ENCODE peak calls at places on chromosomes 13 and 19, in seven cellular contexts. V, D, J, R, C, B and W are unnamed samples. For H3K9me3, the result is how much of the 10 kb centered on the place peaks cover.

GRCh38 chr13:106636492-106636891 is 68.6 kb upstream of the ARGLU1 start:
- DNase-seq in B (no peak), C (no peak), V (no peak), D (no peak), R (no peak), J (no peak), W (no peak)

GRCh38 chr19:55663846-55664536 is 9.2 kb downstream of the U2AF2 start:
- DNase-seq in B (no peak), J (no peak), D (no peak), C (no peak), R (no peak), V (no peak), W (no peak)

GRCh38 chr13:113559901-113560644 is 24.5 kb upstream of the TFDP1 start:
- DNase-seq in R (peak), B (no peak), D (no peak), J (peak), C (peak), V (peak), W (no peak)

GRCh38 chr19:22545751-22546150 is 88.4 kb upstream of the ZNF492 start:
- DNase-seq in J (no peak), C (peak), R (peak), B (no peak), D (no peak), V (no peak), W (no peak)

GRCh38 chr19:3039641-3040077 is 10.6 kb upstream of the TLE2 start:
- DNase-seq in C (no peak), V (peak), B (no peak), R (peak), D (no peak), J (no peak), W (no peak)

GRCh38 chr19:10502524-10503001 is 593 bp downstream of the KEAP1 start:
- DNase-seq in J (peak), D (peak), B (peak), C (peak), V (peak), R (peak), W (peak)

GRCh38 chr19:42316223-42317211 is 3.4 kb downstream of the TMEM145 start:
- DNase-seq in V (no peak), C (no peak), R (no peak), B (no peak), J (peak), D (no peak), W (no peak)

GRCh38 chr19:8371011-8371804 is 7.3 kb downstream of the ANGPTL4 start:
- DNase-seq in B (no peak), D (no peak), J (no peak), V (no peak), R (no peak), C (no peak), W (no peak)

GRCh38 chr13:113836917-113837553 is 26.8 kb downstream of the GAS6 start:
- DNase-seq in B (no peak), D (no peak), R (no peak), C (peak), V (no peak), J (no peak), W (no peak)

GRCh38 chr19:43589680-43590079 is 6.3 kb downstream of the IRGQ start:
- DNase-seq in J (no peak), D (no peak), B (no peak), C (no peak), V (no peak), R (no peak), W (no peak)

GRCh38 chr19:30111051-30111450 is 169.0 kb downstream of the URI1 start:
- DNase-seq in D (no peak), B (no peak), C (no peak), V (no peak), J (no peak), R (no peak), W (no peak)

GRCh38 chr19:2032296-2032941 is 16.9 kb upstream of the BTBD2 start:
- DNase-seq in D (peak), V (peak), B (peak), J (peak), R (peak), C (peak), W (peak)

GRCh38 chr19:29528946-29529645 is 3.3 kb downstream of the VSTM2B start:
- DNase-seq in B (no peak), D (no peak), J (no peak), C (no peak), R (peak), V (peak), W (no peak)

GRCh38 chr13:31670831-31671617 is 68.3 kb upstream of the RXFP2 start:
- DNase-seq in B (no peak), J (no peak), R (no peak), V (no peak), D (no peak), C (no peak), W (no peak)

GRCh38 chr13:76825415-76825814 is 60.8 kb downstream of the KCTD12 start:
- DNase-seq in D (no peak), V (no peak), C (no peak), R (no peak), B (no peak), J (no peak), W (no peak)

GRCh38 chr19:5026706-5027273 is 57.9 kb downstream of the KDM4B start:
- DNase-seq in V (no peak), C (no peak), B (no peak), J (no peak), R (no peak), D (no peak), W (no peak)

GRCh38 chr19:38395381-38396127 is 7.1 kb downstream of the SPRED3 start:
- DNase-seq in V (no peak), D (no peak), C (no peak), R (no peak), J (no peak), B (peak), W (peak)

GRCh38 chr19:3314962-3315675 is 51.3 kb upstream of the NFIC start:
- DNase-seq in J (no peak), D (no peak), B (no peak), C (no peak), R (no peak), V (no peak), W (no peak)

GRCh38 chr19:39363909-39364457 is 21.8 kb downstream of the SAMD4B start:
- DNase-seq in J (no peak), V (no peak), C (no peak), R (no peak), B (no peak), D (no peak), W (no peak)

GRCh38 chr13:32264407-32264806 is 50.8 kb downstream of the ZAR1L start:
- DNase-seq in B (no peak), D (no peak), C (peak), R (no peak), J (peak), V (no peak), W (no peak)

GRCh38 chr19:11238041-11238440 is 1.4 kb upstream of the ANGPTL8 start:
- DNase-seq in V (no peak), D (no peak), C (no peak), B (no peak), R (no peak), J (no peak), W (no peak)

GRCh38 chr13:30504081-30504480 is 38.3 kb upstream of the HMGB1 start:
- DNase-seq in D (no peak), B (no peak), R (no peak), V (no peak), J (no peak), C (no peak), W (no peak)

GRCh38 chr13:99289265-99289664 is 17.9 kb downstream of the GPR183 start:
- DNase-seq in D (no peak), J (no peak), R (no peak), V (no peak), C (no peak), B (no peak), W (no peak)

GRCh38 chr19:4639531-4640246 is 373 bp downstream of the TNFAIP8L1 start:
- DNase-seq in V (no peak), C (no peak), J (no peak), B (peak), D (no peak), R (no peak), W (no peak)

GRCh38 chr13:104567114-104567513 is 1500.9 kb upstream of the SLC10A2 start:
- DNase-seq in J (no peak), C (no peak), R (no peak), D (no peak), B (no peak), V (no peak), W (no peak)

GRCh38 chr19:18597809-18598660 is 8.6 kb downstream of the CRLF1 start:
- DNase-seq in V (no peak), J (no peak), C (no peak), D (no peak), R (peak), B (no peak), W (no peak)

GRCh38 chr13:27406178-27406939 is 18.1 kb upstream of the GTF3A start:
- DNase-seq in R (no peak), V (no peak), J (no peak), C (no peak), D (no peak), B (peak), W (no peak)

GRCh38 chr13:100517706-100518105 is 70.9 kb downstream of the GGACT start:
- DNase-seq in B (peak), C (no peak), D (no peak), R (peak), J (no peak), V (no peak), W (no peak)

DNA sequence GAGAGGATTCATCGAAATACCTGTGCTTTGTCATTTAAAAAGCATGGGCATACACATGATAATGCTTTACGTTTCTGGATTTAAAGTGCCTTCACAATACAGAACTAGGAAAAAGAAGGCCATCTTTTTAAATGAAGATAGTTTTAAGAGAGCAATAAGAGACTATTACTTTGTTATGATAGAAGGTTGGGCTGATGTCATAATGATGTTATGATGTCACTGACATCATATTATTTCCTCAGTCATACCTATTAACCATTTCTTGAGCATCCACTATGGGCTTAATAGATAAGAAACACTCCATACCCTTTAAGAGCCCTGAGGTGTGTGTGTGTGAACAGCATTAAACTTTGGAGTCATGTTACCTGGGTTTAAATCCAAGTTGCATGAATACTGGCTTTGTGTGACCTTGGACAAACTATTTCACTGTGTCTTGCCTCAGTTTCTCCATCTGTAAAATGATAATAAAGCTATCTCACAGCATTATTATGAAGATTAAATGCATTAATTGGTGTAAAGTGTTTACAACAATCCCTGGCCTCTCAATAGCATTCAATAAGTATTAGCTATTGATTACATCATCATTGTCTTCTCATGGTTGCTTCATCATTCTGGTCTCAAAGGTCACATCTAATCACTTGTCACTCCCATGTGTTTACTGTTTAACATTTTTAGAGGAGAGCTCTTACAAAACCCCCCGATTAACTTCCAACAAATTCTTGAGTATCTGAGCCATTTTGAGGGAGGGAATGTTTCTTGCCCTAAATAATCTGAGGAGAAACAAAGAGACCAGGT is 11.1 kb downstream of the ZNF181 start:
- DNase-seq in B (no peak), C (no peak), R (no peak), D (no peak), J (no peak), V (no peak), W (no peak)
- H3K9me3 ChIP-seq in B (under half), C (under half), R (under half), D (under half), J (under half), V (under half), W (under half)

GRCh38 chr19:28290963-28291657 is 921.8 kb downstream of the UQCRFS1 start:
- DNase-seq in J (no peak), D (no peak), V (peak), B (no peak), C (no peak), R (peak), W (no peak)

GRCh38 chr19:28289294-28290063 is 923.5 kb downstream of the UQCRFS1 start:
- DNase-seq in C (no peak), R (peak), J (no peak), B (no peak), D (no peak), V (no peak), W (no peak)

GRCh38 chr19:28292822-28293500 is 920.0 kb downstream of the UQCRFS1 start:
- DNase-seq in B (no peak), C (no peak), R (peak), V (peak), J (no peak), D (no peak), W (no peak)

GRCh38 chr19:28293685-28294084 is 919.3 kb downstream of the UQCRFS1 start:
- DNase-seq in R (no peak), J (no peak), C (no peak), B (no peak), V (no peak), D (no peak), W (no peak)

DNA sequence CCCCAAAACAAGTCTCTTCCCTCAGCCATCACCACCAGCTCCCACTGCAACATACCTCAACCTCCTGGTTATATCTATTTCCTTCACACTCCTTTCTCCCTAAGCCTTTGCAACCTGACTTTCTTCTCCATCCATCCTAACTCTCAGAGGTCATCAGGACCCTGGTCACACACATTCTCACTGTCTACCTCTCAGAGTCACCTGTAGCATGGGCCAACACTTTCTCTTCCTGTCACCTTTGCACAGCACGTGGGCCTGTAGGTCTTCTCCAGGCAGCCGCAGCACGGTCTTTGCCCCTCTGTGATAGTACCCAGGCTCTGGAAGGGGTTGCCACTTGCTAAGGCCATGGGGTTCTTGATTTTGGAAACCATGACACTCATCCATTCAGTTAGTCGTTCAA is 921.1 kb downstream of the UQCRFS1 start:
- DNase-seq in R (peak), V (no peak), J (no peak), D (no peak), B (no peak), C (no peak), W (no peak)
- H3K9me3 ChIP-seq in R (under half), V (under half), J (under half), D (under half), B (under half), C (under half), W (under half)

GRCh38 chr19:52010674-52011073 is 2.7 kb upstream of the ZNF615 start:
- DNase-seq in R (no peak), B (no peak), J (no peak), C (no peak), V (no peak), D (no peak), W (no peak)

GRCh38 chr19:52007436-52007804 is 591 bp downstream of the ZNF615 start:
- DNase-seq in R (peak), D (no peak), C (no peak), J (no peak), B (no peak), V (peak), W (no peak)

GRCh38 chr19:52007805-52008557 is at the start of gene ZNF615:
- DNase-seq in C (peak), D (peak), R (peak), J (peak), V (peak), B (peak), W (peak)
- H3K9me3 ChIP-seq in C (under half), D (under half), R (half or more), J (under half), V (under half), B (under half), W (under half)

GRCh38 chr19:36719687-36720556 is 32.5 kb downstream of the ZNF567 start:
- DNase-seq in R (no peak), B (no peak), D (no peak), J (no peak), V (no peak), C (no peak), W (no peak)
- H3K9me3 ChIP-seq in R (half or more), B (half or more), D (half or more), J (half or more), V (half or more), C (half or more), W (half or more)

DNA sequence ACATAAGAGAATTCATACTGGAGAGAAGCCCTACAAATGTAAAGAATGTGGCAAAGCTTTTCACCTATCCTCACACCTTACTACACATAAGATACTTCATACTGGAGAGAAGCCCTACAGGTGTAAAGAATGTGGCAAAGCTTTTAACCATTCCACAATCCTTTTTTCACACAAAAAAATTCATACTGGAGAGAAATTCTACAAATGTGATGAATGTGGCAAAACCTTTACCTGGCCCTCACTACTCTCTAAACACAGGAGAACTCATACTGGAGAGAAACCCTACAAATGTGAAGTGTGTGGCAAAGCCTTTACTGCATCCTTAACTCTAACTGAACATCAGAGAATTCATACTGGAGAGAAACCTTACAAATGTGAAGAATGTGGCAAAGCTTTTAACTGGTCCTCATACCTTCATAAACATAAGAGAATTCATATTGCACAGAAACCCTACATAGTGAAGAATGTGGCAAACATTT is 14.0 kb upstream of the ZNF506 start:
- DNase-seq in C (no peak), B (no peak), R (no peak), V (no peak), J (no peak), D (no peak), W (no peak)
- H3K9me3 ChIP-seq in C (under half), B (under half), R (half or more), V (under half), J (under half), D (under half), W (under half)

DNA sequence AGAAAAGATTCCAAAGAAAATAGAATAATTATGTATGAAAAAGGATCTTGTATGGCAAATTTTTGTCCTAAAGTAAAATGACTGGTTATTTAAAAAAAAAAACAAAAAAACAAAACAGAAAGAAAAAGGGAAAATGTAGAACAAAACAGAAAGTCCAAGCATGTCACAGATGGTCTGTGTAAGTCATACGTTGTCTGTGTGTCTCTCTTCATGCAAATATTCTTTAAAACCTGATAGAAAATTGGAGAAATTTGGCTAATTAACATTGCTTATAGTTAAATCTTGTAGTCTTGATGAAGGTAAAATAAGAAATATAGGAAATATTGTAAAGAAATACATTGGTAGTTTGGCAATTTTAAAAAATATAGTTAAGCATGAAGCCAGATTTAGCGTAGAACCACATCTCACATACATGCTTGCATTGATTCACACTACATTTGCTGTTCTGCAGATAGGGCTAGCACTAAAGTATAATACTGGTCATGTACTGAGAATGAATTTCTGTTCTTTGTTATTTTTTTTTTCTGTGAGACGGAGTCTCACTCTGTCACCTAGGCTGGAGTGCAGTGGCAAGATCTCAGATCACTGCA is 58.4 kb downstream of the SPRYD7 start:
- DNase-seq in J (no peak), C (no peak), V (no peak), R (no peak), B (no peak), D (no peak), W (no peak)
- H3K9me3 ChIP-seq in J (under half), C (under half), V (under half), R (half or more), B (under half), D (under half), W (under half)

DNA sequence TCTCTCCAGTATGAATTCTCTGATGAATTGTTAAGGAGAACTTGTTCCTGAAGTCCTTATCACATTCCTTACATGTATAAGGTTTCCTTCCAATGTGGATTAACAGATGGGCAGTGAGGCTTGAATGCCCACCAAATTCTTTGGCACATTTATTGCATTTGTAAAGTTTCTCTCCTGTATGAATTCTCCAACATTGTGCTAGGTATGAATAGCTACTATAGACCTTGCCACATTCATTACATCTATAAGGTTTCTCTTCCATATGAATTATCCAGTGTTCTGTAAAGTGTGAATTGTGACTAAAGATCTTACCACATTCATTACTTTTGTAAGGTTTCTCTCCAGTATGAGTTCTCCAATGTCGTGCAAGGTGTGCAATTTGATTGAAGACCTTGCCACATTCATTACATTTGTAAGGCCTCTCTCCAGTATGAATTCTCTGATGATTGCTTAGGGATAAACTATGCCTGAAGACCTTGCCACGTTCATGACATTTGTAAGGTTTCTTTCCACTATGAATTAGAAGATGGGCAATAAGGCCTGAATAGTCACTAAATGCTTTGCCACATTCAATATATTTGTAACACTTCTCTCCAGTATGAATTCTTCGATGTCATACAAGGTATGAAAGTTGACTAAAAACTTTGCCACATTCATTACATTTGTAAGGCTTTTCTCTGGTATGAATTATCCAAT is 20.4 kb downstream of the ZNF578 start:
- DNase-seq in B (no peak), R (no peak), C (no peak), D (no peak), V (no peak), J (no peak), W (no peak)
- H3K9me3 ChIP-seq in B (half or more), R (half or more), C (half or more), D (half or more), V (half or more), J (half or more), W (under half)

DNA sequence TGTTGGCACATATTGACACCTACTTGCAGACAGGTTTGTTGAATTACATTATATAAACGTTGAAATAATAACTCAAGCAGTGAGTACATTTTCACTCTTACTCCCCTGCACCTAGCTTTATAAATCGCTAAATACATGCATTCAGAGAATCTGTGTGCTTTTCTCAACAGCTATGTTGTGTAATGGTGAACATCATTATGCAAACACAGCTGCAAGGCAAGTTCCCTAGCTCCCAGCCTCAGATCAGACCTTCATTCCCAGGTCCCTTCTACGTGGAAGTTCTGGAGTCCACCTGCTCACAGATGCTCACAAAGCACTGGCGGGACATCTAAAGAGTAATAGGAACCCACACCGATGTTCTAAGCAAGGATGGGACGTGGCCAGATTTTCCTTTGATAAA is 86.8 kb upstream of the PEG3 start:
- DNase-seq in J (no peak), C (no peak), D (no peak), V (no peak), B (no peak), R (no peak), W (no peak)
- H3K9me3 ChIP-seq in J (under half), C (under half), D (under half), V (half or more), B (under half), R (half or more), W (under half)